ENCODE peak calls at places on chromosomes 13 and 19, in four cellular contexts. One of them, this sample, is unnamed.

GRCh38 chr13:28246891-28247290 is 108.5 kb downstream of the PAN3 start:
- DNase-seq in IMR-90: peak
- DNase-seq in HepG2: no peak
- DNase-seq in K562: no peak
- DNase-seq in this sample: no peak

GRCh38 chr19:33402421-33403220 is 29.1 kb downstream of the CEBPG start:
- DNase-seq in IMR-90: no peak
- DNase-seq in HepG2: no peak
- DNase-seq in K562: no peak
- DNase-seq in this sample: peak

GRCh38 chr19:8607386-8607785 is 3.1 kb downstream of the ADAMTS10 start:
- DNase-seq in IMR-90: peak
- DNase-seq in HepG2: no peak
- DNase-seq in K562: no peak
- DNase-seq in this sample: no peak

GRCh38 chr19:47434088-47434487 is 14.8 kb upstream of the MEIS3 start:
- DNase-seq in IMR-90: no peak
- DNase-seq in HepG2: no peak
- DNase-seq in K562: no peak
- DNase-seq in this sample: no peak

GRCh38 chr19:42129399-42130253 is 2.6 kb downstream of the POU2F2 start:
- DNase-seq in IMR-90: peak
- DNase-seq in HepG2: no peak
- DNase-seq in K562: no peak
- DNase-seq in this sample: no peak

GRCh38 chr19:1814833-1815604 is 2.9 kb upstream of the ATP8B3 start:
- DNase-seq in IMR-90: no peak
- DNase-seq in HepG2: no peak
- DNase-seq in K562: no peak
- DNase-seq in this sample: no peak

GRCh38 chr13:27183561-27184147 is 12.0 kb upstream of the USP12 start:
- DNase-seq in IMR-90: peak
- DNase-seq in HepG2: no peak
- DNase-seq in K562: no peak
- DNase-seq in this sample: peak

GRCh38 chr19:41230067-41230857 is 11.2 kb downstream of the AXL start:
- DNase-seq in IMR-90: no peak
- DNase-seq in HepG2: no peak
- DNase-seq in K562: no peak
- DNase-seq in this sample: no peak

GRCh38 chr19:2331601-2332246 is 3.2 kb downstream of the SPPL2B start:
- DNase-seq in IMR-90: no peak
- DNase-seq in HepG2: no peak
- DNase-seq in K562: no peak
- DNase-seq in this sample: no peak

GRCh38 chr13:110575322-110576069 is 14.0 kb upstream of the RAB20 start:
- DNase-seq in IMR-90: peak
- DNase-seq in HepG2: peak
- DNase-seq in K562: peak
- DNase-seq in this sample: peak

GRCh38 chr13:34638897-34639296 is 303.2 kb upstream of the NBEA start:
- DNase-seq in IMR-90: no peak
- DNase-seq in HepG2: no peak
- DNase-seq in K562: no peak
- DNase-seq in this sample: no peak

GRCh38 chr13:96817336-96817941 is 176.8 kb downstream of the OXGR1 start:
- DNase-seq in IMR-90: peak
- DNase-seq in HepG2: peak
- DNase-seq in K562: peak
- DNase-seq in this sample: peak

GRCh38 chr13:30431269-30431950 is 9.1 kb downstream of the UBE2L5 start:
- DNase-seq in IMR-90: peak
- DNase-seq in HepG2: no peak
- DNase-seq in K562: no peak
- DNase-seq in this sample: no peak

GRCh38 chr13:40271931-40272775 is 394.3 kb downstream of the FOXO1 start:
- DNase-seq in IMR-90: peak
- DNase-seq in HepG2: no peak
- DNase-seq in K562: no peak
- DNase-seq in this sample: peak

GRCh38 chr19:1155352-1156304 is 18.4 kb downstream of the SBNO2 start:
- DNase-seq in IMR-90: no peak
- DNase-seq in HepG2: no peak
- DNase-seq in K562: no peak
- DNase-seq in this sample: peak

GRCh38 chr13:110944121-110944967 is 29.5 kb upstream of the ANKRD10 start:
- DNase-seq in IMR-90: peak
- DNase-seq in HepG2: peak
- DNase-seq in K562: peak
- DNase-seq in this sample: peak

GRCh38 chr13:20160346-20161274 is at the start of gene GJA3:
- DNase-seq in IMR-90: peak
- DNase-seq in HepG2: no peak
- DNase-seq in K562: peak
- DNase-seq in this sample: peak

GRCh38 chr13:42405665-42406390 is 133.9 kb downstream of the AKAP11 start:
- DNase-seq in IMR-90: peak
- DNase-seq in HepG2: no peak
- DNase-seq in K562: no peak
- DNase-seq in this sample: no peak

GRCh38 chr13:43006893-43007631 is 15.0 kb upstream of the EPSTI1 start:
- DNase-seq in IMR-90: peak
- DNase-seq in HepG2: peak
- DNase-seq in K562: no peak
- DNase-seq in this sample: no peak

GRCh38 chr19:45645068-45645630 is 6.0 kb upstream of the EML2 start:
- DNase-seq in IMR-90: no peak
- DNase-seq in HepG2: no peak
- DNase-seq in K562: no peak
- DNase-seq in this sample: no peak

GRCh38 chr13:99087954-99088491 is 110.2 kb upstream of the DOCK9 start:
- DNase-seq in IMR-90: no peak
- DNase-seq in HepG2: no peak
- DNase-seq in K562: peak
- DNase-seq in this sample: peak

GRCh38 chr19:794989-795658 is 2.1 kb upstream of the PTBP1 start:
- DNase-seq in IMR-90: no peak
- DNase-seq in HepG2: no peak
- DNase-seq in K562: no peak
- DNase-seq in this sample: no peak

GRCh38 chr13:93480553-93481106 is 254.0 kb downstream of the GPC6 start:
- DNase-seq in IMR-90: no peak
- DNase-seq in HepG2: peak
- DNase-seq in K562: no peak
- DNase-seq in this sample: no peak

GRCh38 chr13:114194853-114195252 is 15.8 kb downstream of the CFAP97D2 start:
- DNase-seq in IMR-90: no peak
- DNase-seq in HepG2: no peak
- DNase-seq in K562: no peak
- DNase-seq in this sample: no peak

GRCh38 chr19:45376045-45376724 is 5.8 kb upstream of the ERCC2 start:
- DNase-seq in IMR-90: peak
- DNase-seq in HepG2: peak
- DNase-seq in K562: no peak
- DNase-seq in this sample: peak

GRCh38 chr13:113767366-113767765 is 8.3 kb downstream of the TMEM255B start:
- DNase-seq in IMR-90: no peak
- DNase-seq in HepG2: no peak
- DNase-seq in K562: no peak
- DNase-seq in this sample: no peak

GRCh38 chr19:54373781-54374266 is 9.1 kb upstream of the LAIR1 start:
- DNase-seq in IMR-90: no peak
- DNase-seq in HepG2: no peak
- DNase-seq in K562: no peak
- DNase-seq in this sample: no peak

GRCh38 chr19:34229721-34230120 is 24.6 kb upstream of the GARRE1 start:
- DNase-seq in IMR-90: no peak
- DNase-seq in HepG2: no peak
- DNase-seq in K562: no peak
- DNase-seq in this sample: no peak

GRCh38 chr19:14732510-14732909 is 42.7 kb downstream of the ZNF333 start:
- DNase-seq in IMR-90: no peak
- DNase-seq in HepG2: no peak
- DNase-seq in K562: no peak
- DNase-seq in this sample: no peak

GRCh38 chr19:47032171-47032811 is 12.7 kb downstream of the NPAS1 start:
- DNase-seq in IMR-90: no peak
- DNase-seq in HepG2: no peak
- DNase-seq in K562: peak
- DNase-seq in this sample: peak

GRCh38 chr13:37531054-37531453 is 67.5 kb downstream of the POSTN start:
- DNase-seq in IMR-90: peak
- DNase-seq in HepG2: no peak
- DNase-seq in K562: no peak
- DNase-seq in this sample: no peak

GRCh38 chr19:14361824-14362223 is 19.4 kb upstream of the ADGRE5 start:
- DNase-seq in IMR-90: no peak
- DNase-seq in HepG2: no peak
- DNase-seq in K562: peak
- DNase-seq in this sample: no peak

GRCh38 chr19:5718579-5719273 is 1.2 kb downstream of the LONP1 start:
- DNase-seq in IMR-90: peak
- DNase-seq in HepG2: peak
- DNase-seq in K562: peak
- DNase-seq in this sample: peak

GRCh38 chr19:48645652-48646191 is at the start of gene CA11:
- DNase-seq in IMR-90: no peak
- DNase-seq in HepG2: no peak
- DNase-seq in K562: no peak
- DNase-seq in this sample: no peak

GRCh38 chr19:43820098-43820860 is 6.8 kb upstream of the ZNF283 start:
- DNase-seq in IMR-90: peak
- DNase-seq in HepG2: no peak
- DNase-seq in K562: no peak
- DNase-seq in this sample: peak

GRCh38 chr19:38731654-38732301 is 12.5 kb downstream of the CAPN12 start:
- DNase-seq in IMR-90: no peak
- DNase-seq in HepG2: no peak
- DNase-seq in K562: no peak
- DNase-seq in this sample: no peak

GRCh38 chr19:38545596-38545995 is 72.2 kb downstream of the MAP4K1 start:
- DNase-seq in IMR-90: no peak
- DNase-seq in HepG2: no peak
- DNase-seq in K562: no peak
- DNase-seq in this sample: no peak

DNA sequence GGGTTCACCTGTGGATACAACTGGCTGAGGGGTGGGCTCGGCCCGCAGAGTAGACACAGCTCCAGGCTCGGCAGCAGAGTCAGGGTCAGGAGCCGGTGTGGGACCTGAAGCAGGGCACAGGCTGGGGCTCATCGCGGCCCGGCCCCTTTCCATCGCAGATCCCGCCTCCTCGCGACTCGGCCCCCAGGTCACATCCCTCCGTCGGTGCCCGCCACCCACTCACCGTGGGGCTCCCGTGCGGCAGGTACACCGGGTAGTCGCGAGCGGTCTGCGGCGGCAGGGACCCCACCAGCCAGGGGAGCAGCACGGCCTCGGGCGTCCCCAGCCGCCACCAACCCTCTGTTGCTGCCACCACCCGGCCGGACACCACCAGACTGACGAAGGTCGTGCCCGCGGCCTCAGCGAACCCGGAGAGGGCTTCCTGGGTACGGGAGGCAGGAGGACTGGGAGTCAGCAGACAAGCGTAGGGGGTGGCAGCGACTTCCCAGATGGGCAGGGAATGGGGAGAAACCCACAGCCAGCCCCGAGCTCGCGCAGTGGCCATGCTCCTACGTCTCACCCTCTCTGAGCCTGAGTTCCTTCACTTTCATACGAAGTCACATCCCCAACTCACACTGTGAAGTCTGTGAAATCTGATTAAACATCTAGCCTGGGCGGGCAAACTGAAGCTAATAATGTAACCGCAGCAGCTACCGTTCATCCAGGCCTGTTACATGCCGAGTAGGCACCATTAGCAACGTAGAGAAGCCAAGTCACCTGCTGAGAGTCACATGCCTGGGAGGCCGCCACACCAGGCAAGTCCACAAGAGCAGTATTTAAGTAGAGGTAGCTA is 3.7 kb downstream of the FUZ start:
- DNase-seq in IMR-90: no peak
- DNase-seq in HepG2: peak
- DNase-seq in K562: no peak
- DNase-seq in this sample: peak
- H3K27ac ChIP-seq in IMR-90: peak
- H3K27ac ChIP-seq in HepG2: no peak
- H3K27ac ChIP-seq in K562: no peak
- H3K27ac ChIP-seq in this sample: peak

DNA sequence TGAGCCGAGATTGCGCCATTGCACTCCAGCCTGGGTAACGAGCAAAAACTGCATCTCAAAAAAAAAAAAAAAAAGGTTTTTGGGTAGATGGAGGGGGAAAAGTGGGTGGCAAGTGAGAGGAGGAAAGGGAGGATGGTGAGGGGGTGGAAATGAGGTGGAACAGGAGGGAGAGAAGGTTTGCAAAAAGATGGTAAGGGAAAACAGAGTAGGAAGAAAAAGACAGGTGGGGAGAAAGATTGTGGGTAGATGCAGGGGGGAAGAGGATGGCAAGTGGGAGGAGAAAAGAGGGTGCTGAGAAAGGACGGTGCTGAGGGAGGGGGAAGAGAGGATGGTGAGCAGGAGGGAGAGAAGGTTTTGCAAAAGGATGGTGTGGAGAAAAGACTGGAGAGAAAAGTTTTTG is 57.8 kb upstream of the C1QTNF9B start:
- DNase-seq in IMR-90: no peak
- DNase-seq in HepG2: no peak
- DNase-seq in K562: no peak
- DNase-seq in this sample: no peak
- H3K4me2 ChIP-seq in IMR-90: no peak
- H3K4me2 ChIP-seq in HepG2: no peak
- H3K4me2 ChIP-seq in K562: no peak
- H3K4me2 ChIP-seq in this sample: no peak

GRCh38 chr13:50131998-50132936 is 117.0 kb downstream of the KCNRG start:
- DNase-seq in IMR-90: no peak
- DNase-seq in HepG2: no peak
- DNase-seq in K562: no peak
- DNase-seq in this sample: no peak
- TF ChIP-seq MAZ in IMR-90: no peak
- TF ChIP-seq MAZ in HepG2: no peak
- TF ChIP-seq MAZ in K562: no peak
- TF ChIP-seq MAZ in this sample: no peak

DNA sequence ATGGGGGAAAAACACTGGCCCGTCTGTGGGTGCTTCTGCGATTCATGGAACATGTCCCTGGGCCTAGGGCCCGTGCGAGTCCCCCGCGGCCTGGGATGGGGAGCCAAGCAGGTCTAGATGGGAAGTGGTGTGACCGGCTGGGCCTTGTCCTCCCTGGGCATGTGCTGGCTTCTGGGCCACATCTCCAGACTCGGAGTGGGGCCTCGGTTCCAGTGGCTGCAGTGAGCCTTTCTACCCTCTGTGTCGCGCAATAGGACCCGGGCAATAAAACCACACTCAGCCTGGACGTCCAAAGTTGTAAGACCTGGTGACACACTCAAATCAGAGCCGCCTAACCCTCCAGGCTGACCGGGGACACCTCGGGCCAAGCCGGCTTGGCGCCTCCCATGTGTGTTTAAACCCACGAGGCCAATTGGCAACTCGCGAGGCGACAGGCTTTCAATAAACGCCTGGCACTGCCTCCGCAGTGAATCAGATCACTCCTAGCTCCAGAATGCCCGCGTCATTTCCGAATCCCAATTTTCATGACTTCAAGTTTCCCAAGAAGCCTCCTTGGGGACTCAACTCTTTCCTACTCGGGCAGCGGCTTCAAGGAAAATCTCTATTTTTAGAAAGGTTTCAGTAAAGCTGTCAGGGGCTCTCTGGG is 57.3 kb downstream of the KLF2 start:
- DNase-seq in IMR-90: no peak
- DNase-seq in HepG2: no peak
- DNase-seq in K562: no peak
- DNase-seq in this sample: no peak
- H3K27ac ChIP-seq in IMR-90: no peak
- H3K27ac ChIP-seq in HepG2: no peak
- H3K27ac ChIP-seq in K562: no peak
- H3K27ac ChIP-seq in this sample: no peak

This sample was measured in A549.